ENCODE peak calls at places on chromosome X, in nine cellular contexts. Y is ovary; O is fibroblast of lung; L is uterus; E is CD8-positive, alpha-beta T cell; J is choroid plexus epithelial cell; M is brain microvascular endothelial cell; K is OCI-LY7; C is endodermal cell. H is an unnamed sample.

GRCh38 chrX:13295841-13296240 is 24.0 kb downstream of the ATXN3L start:
- DNase-seq in K (no peak), L (no peak), E (no peak), Y (no peak), M (no peak), O (no peak), J (no peak), C (no peak), H (no peak)

GRCh38 chrX:150219374-150220185 is 143.5 kb upstream of the MAMLD1 start:
- DNase-seq in L (no peak), C (peak), M (no peak), Y (no peak), K (no peak), O (peak), J (no peak), E (no peak), H (no peak)

GRCh38 chrX:1546601-1547275 is 9.8 kb upstream of the P2RY8 start:
- DNase-seq in C (no peak), M (no peak), L (no peak), J (no peak), E (no peak), Y (no peak), O (no peak), K (no peak), H (peak)

GRCh38 chrX:80879916-80880315 is 70.2 kb upstream of the BRWD3 start:
- DNase-seq in L (no peak), K (no peak), M (no peak), O (no peak), Y (no peak), E (no peak), J (no peak), C (no peak), H (no peak)

GRCh38 chrX:108362026-108362425 is 76.2 kb downstream of the COL4A6 start:
- DNase-seq in Y (no peak), C (no peak), K (no peak), O (no peak), E (no peak), L (no peak), M (peak), J (peak), H (no peak)

GRCh38 chrX:153726286-153727107 is 1.8 kb downstream of the ABCD1 start:
- DNase-seq in K (peak), L (peak), Y (peak), O (peak), M (no peak), C (peak), E (no peak), J (peak), H (peak)

GRCh38 chrX:110407910-110408545 is 49.4 kb downstream of the RTL9 start:
- DNase-seq in Y (peak), E (no peak), M (peak), C (peak), J (peak), L (no peak), K (peak), O (peak), H (peak)

GRCh38 chrX:68878977-68879376 is 50.2 kb downstream of the EFNB1 start:
- DNase-seq in M (no peak), J (no peak), C (no peak), K (no peak), O (no peak), E (no peak), L (no peak), Y (no peak), H (no peak)

GRCh38 chrX:2875798-2876399 is 47.2 kb downstream of the GYG2 start:
- DNase-seq in L (no peak), Y (no peak), E (no peak), C (no peak), M (no peak), J (peak), O (peak), K (no peak), H (no peak)

GRCh38 chrX:108186811-108187210 is 95.2 kb downstream of the ATG4A start:
- DNase-seq in J (peak), C (no peak), K (no peak), O (peak), L (no peak), M (peak), Y (no peak), E (no peak), H (no peak)

GRCh38 chrX:73944582-73944947 is 359.4 kb upstream of the ZCCHC13 start:
- DNase-seq in E (no peak), J (no peak), L (no peak), C (no peak), M (no peak), Y (no peak), O (peak), K (no peak), H (no peak)

GRCh38 chrX:68084765-68085164 is 348.5 kb downstream of the OPHN1 start:
- DNase-seq in C (no peak), O (peak), K (no peak), L (peak), E (no peak), M (no peak), Y (peak), J (peak), H (no peak)

DNA sequence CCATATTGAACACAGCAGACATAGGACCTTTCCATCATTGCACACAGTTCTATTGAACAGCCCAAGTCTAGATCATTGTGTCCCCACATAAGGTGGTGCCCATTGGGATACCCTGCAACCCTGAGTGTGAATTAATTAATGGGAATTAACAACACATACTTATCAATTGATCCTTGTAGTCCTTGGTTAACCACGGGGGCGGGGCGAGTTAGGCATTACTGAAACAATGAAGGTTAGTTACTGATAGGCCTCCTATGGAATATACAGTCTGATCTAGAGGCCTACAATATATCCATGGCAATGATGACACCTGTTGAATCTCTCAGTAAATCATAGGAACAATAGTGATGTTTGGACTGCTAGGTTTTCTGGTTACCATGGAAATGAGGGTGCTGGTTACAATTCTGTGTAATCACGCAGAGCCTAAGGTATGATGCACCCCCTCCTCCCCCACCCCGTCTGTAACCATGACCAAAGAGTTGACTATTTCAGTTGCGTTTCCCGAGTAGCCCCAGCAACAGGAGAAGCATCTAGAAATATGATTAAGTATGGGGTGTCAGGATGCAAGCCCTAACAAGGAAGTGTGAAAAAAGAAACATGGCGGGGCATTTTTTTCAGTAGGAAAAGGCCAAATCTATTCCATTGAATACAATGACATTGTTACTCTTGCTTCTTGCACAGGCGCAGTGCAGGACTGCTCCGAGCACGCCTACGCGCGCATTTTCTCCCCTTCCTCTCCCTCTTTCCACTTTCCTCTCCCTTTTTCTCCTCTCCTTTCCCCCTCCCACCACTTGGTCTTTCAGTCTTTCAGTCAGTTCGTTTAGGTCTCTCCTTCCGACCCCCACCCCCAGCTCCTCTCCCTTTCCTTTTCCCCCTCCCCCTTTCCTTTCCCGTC is 674 bp upstream of the NONO start:
- DNase-seq in E (peak), M (peak), L (no peak), Y (no peak), C (no peak), O (no peak), J (peak), K (no peak), H (no peak)
- H3K4me3 ChIP-seq in E (peak), M (peak), L (peak), Y (peak), C (peak), O (peak), J (peak), K (peak), H (peak)

GRCh38 chrX:17634542-17635207 is 102.6 kb upstream of the SCML1 start:
- DNase-seq in L (no peak), K (no peak), C (no peak), Y (no peak), M (no peak), J (no peak), E (no peak), O (no peak), H (no peak)
- H3K4me3 ChIP-seq in L (no peak), K (no peak), C (no peak), Y (no peak), M (no peak), J (no peak), E (no peak), O (no peak), H (no peak)

DNA sequence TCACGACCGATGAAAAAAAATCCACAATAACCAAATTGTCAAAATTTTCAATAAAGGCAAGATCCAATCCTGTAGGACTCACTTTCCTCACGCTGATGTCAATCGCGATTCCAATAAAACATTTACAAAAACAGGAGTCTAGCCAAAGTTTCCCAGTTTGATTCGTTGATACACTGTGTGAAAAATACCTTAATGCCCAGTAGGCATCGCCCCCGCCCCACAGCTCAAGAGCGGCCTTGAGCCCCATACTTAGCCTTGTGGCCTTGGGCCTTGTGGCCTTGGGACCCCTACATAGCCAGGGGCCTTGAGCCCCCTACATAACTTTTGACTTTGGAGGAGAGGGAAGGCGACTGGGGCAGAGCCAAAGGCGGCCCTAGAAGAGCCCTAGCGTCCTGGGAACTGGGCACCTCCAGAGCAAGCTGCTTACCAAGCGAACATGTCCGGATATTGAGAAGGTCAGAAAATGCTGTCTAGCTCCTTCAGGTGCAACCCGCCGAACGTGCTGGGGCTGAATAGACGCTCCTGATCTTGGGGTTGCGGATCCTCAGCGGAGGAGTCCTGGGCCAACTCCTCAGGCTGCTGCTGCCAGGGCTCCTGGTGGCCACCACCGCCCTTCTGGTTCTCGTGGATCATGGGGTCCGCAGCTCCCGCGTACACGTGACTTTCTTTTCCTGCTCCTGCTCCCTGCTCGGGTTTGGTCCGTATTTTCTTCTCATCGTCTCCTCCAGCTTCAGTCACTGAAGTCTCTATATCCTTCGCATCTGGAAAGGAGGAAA is 62.9 kb downstream of the RHOXF2B start:
- DNase-seq in K (no peak), C (peak), E (no peak), J (no peak), O (no peak), M (no peak), L (no peak), Y (no peak), H (no peak)
- H3K4me3 ChIP-seq in K (no peak), C (peak), E (no peak), J (no peak), O (no peak), M (no peak), L (no peak), Y (no peak), H (no peak)

GRCh38 chrX:65697915-65698796 is 30.7 kb downstream of the MSN start:
- DNase-seq in K (peak), C (no peak), E (peak), O (no peak), M (no peak), J (peak), Y (no peak), L (no peak), H (peak)
- H3K4me3 ChIP-seq in K (peak), C (no peak), E (peak), O (no peak), M (no peak), J (no peak), Y (no peak), L (no peak), H (no peak)

GRCh38 chrX:136636121-136636520 is 11.8 kb upstream of the CD40LG start:
- DNase-seq in C (peak), L (no peak), Y (no peak), J (no peak), K (no peak), M (no peak), O (no peak), E (no peak), H (no peak)

GRCh38 chrX:136643243-136643642 is 4.7 kb upstream of the CD40LG start:
- DNase-seq in K (no peak), J (no peak), E (no peak), L (no peak), M (no peak), Y (no peak), C (no peak), O (no peak), H (no peak)

GRCh38 chrX:136635235-136635634 is 12.7 kb upstream of the CD40LG start:
- DNase-seq in C (no peak), M (no peak), O (no peak), K (no peak), L (no peak), E (no peak), Y (no peak), J (no peak), H (no peak)

GRCh38 chrX:136639506-136640176 is 8.3 kb upstream of the CD40LG start:
- DNase-seq in J (peak), O (no peak), K (no peak), M (peak), C (no peak), E (no peak), Y (no peak), L (no peak), H (no peak)
- H3K4me3 ChIP-seq in J (no peak), O (no peak), K (no peak), M (no peak), C (no peak), E (no peak), Y (no peak), L (no peak), H (no peak)

H was measured in adrenal gland.